ENCODE peak calls at places on chromosomes 11 and 22, in four cellular contexts. I is NCI-H1694 treated with DMSO at 0.1 percent for 48 hours, L is kidney, N is HFFc6. G is an unnamed sample.
A peak's percentile ranks its signal among the peaks of the same experiment; 100 is the strongest.

GRCh38 chr11:8063319-8063718 is 17.7 kb upstream of the TUB start:
- DNase-seq in I (no peak), L (no peak), N (no peak), G (no peak)

GRCh38 chr11:59173080-59173963 is 1.4 kb downstream of the DTX4 start:
- DNase-seq in I (no peak), L (peak; percentile 81), N (no peak), G (peak; percentile 64)

GRCh38 chr11:86193297-86194095 is 51.1 kb upstream of the EED start:
- DNase-seq in N (peak; percentile 70), I (peak; percentile 36), L (peak; percentile 77), G (peak; percentile 63)

GRCh38 chr22:37827056-37827455 is 3.9 kb downstream of the GALR3 start:
- DNase-seq in I (peak; percentile 49), N (no peak), L (no peak), G (no peak)

GRCh38 chr22:50260801-50261614 is 475 bp downstream of the MAPK12 start:
- DNase-seq in I (peak; percentile 22), N (peak; percentile 49), L (no peak), G (peak; percentile 68)

GRCh38 chr11:121613724-121614123 is 161.0 kb upstream of the SORL1-AS1 start:
- DNase-seq in N (no peak), I (no peak), L (no peak), G (no peak)

GRCh38 chr11:70536051-70536877 is 137.9 kb downstream of the CTTN start:
- DNase-seq in N (no peak), I (no peak), L (peak; percentile 64), G (no peak)

GRCh38 chr22:19519041-19519926 is 4.9 kb downstream of the CLDN5 start:
- DNase-seq in I (no peak), N (no peak), L (no peak), G (no peak)

GRCh38 chr11:1433568-1433967 is 43.8 kb downstream of the BRSK2 start:
- DNase-seq in I (no peak), N (no peak), L (no peak), G (no peak)

GRCh38 chr11:45756384-45757010 is 48.5 kb upstream of the SLC35C1 start:
- DNase-seq in L (no peak), I (no peak), N (no peak), G (no peak)

GRCh38 chr11:110134120-110134519 is 40.9 kb downstream of the ZC3H12C start:
- DNase-seq in I (no peak), L (no peak), N (no peak), G (no peak)

GRCh38 chr11:47705722-47706121 is 9.4 kb downstream of the AGBL2 start:
- DNase-seq in L (no peak), I (no peak), N (no peak), G (no peak)

GRCh38 chr22:17239156-17239701 is 20.0 kb upstream of the ADA2 start:
- DNase-seq in I (peak; percentile 34), L (peak; percentile 39), N (no peak), G (peak; percentile 22)

GRCh38 chr11:57237204-57237681 is at the start of gene APLNR:
- DNase-seq in I (no peak), L (no peak), N (no peak), G (no peak)

GRCh38 chr11:112113539-112114457 is 27.1 kb downstream of the SDHD start:
- DNase-seq in I (peak; percentile 22), N (peak; percentile 82), L (no peak), G (no peak)

GRCh38 chr11:34427171-34427805 is 11.4 kb upstream of the CAT start:
- DNase-seq in L (no peak), I (no peak), N (peak; percentile 83), G (no peak)

GRCh38 chr11:43905788-43906187 is 25.2 kb downstream of the ALKBH3 start:
- DNase-seq in I (peak; percentile 49), N (peak; percentile 11), L (no peak), G (no peak)

GRCh38 chr11:23370580-23371275 is 510.5 kb upstream of the CCDC179 start:
- DNase-seq in I (no peak), L (no peak), N (no peak), G (no peak)

GRCh38 chr11:38182126-38182907 is 1584.3 kb upstream of the RAG2 start:
- DNase-seq in I (no peak), N (no peak), L (no peak), G (no peak)

GRCh38 chr11:96168623-96169022 is 174.4 kb downstream of the MAML2 start:
- DNase-seq in I (no peak), N (peak; percentile 86), L (no peak), G (no peak)

GRCh38 chr11:60396790-60397189 is 531 bp downstream of the MS4A14 start:
- DNase-seq in I (no peak), L (no peak), N (no peak), G (no peak)

GRCh38 chr11:62974848-62975522 is 9.8 kb downstream of the SLC22A6 start:
- DNase-seq in N (no peak), I (peak; percentile 50), L (no peak), G (no peak)